ENCODE peak calls at places on chromosomes 6 and 20, in four cellular contexts. One of them, this sample, is unnamed. For H3K4me1, the result is how much of the 10 kb centered on the place peaks cover.

GRCh38 chr6:163284151-163284550 is 130.4 kb upstream of the QKI start:
- DNase-seq in fibroblast of lung: no peak
- DNase-seq in small intestine: no peak
- DNase-seq in IMR-90: no peak
- DNase-seq in this sample: no peak

GRCh38 chr20:46074006-46074405 is 15.8 kb downstream of the NCOA5 start:
- DNase-seq in fibroblast of lung: no peak
- DNase-seq in small intestine: no peak
- DNase-seq in IMR-90: no peak
- DNase-seq in this sample: no peak

GRCh38 chr6:120173250-120173649 is 823.7 kb upstream of the MAN1A1 start:
- DNase-seq in IMR-90: no peak
- DNase-seq in fibroblast of lung: no peak
- DNase-seq in small intestine: no peak
- DNase-seq in this sample: no peak

GRCh38 chr6:33971580-33971979 is 167.8 kb upstream of the MLN start:
- DNase-seq in fibroblast of lung: no peak
- DNase-seq in small intestine: no peak
- DNase-seq in IMR-90: no peak
- DNase-seq in this sample: no peak

GRCh38 chr6:160500639-160501038 is 152.5 kb downstream of the SLC22A3 start:
- DNase-seq in small intestine: no peak
- DNase-seq in fibroblast of lung: no peak
- DNase-seq in IMR-90: no peak
- DNase-seq in this sample: no peak

GRCh38 chr6:154112181-154112809 is 73.3 kb downstream of the OPRM1 start:
- DNase-seq in small intestine: no peak
- DNase-seq in fibroblast of lung: no peak
- DNase-seq in IMR-90: no peak
- DNase-seq in this sample: no peak

GRCh38 chr20:50588034-50588736 is 78.0 kb downstream of the PTPN1 start:
- DNase-seq in IMR-90: peak
- DNase-seq in small intestine: peak
- DNase-seq in fibroblast of lung: peak
- DNase-seq in this sample: no peak

GRCh38 chr6:164063346-164063745 is 648.8 kb downstream of the QKI start:
- DNase-seq in small intestine: no peak
- DNase-seq in IMR-90: no peak
- DNase-seq in fibroblast of lung: no peak
- DNase-seq in this sample: no peak

GRCh38 chr20:63756648-63756991 is 17.0 kb downstream of the SLC2A4RG start:
- DNase-seq in small intestine: peak
- DNase-seq in IMR-90: no peak
- DNase-seq in fibroblast of lung: no peak
- DNase-seq in this sample: no peak

GRCh38 chr20:3729811-3730550 is 2.5 kb upstream of the HSPA12B start:
- DNase-seq in fibroblast of lung: no peak
- DNase-seq in small intestine: no peak
- DNase-seq in IMR-90: no peak
- DNase-seq in this sample: no peak

GRCh38 chr20:34525709-34526416 is 9.6 kb downstream of the DYNLRB1 start:
- DNase-seq in IMR-90: peak
- DNase-seq in small intestine: peak
- DNase-seq in fibroblast of lung: peak
- DNase-seq in this sample: peak

GRCh38 chr6:144652292-144652891 is 367.3 kb downstream of the UTRN start:
- DNase-seq in fibroblast of lung: no peak
- DNase-seq in IMR-90: no peak
- DNase-seq in small intestine: no peak
- DNase-seq in this sample: no peak

GRCh38 chr20:20761302-20761701 is 48.9 kb upstream of the RALGAPA2 start:
- DNase-seq in fibroblast of lung: no peak
- DNase-seq in IMR-90: no peak
- DNase-seq in small intestine: no peak
- DNase-seq in this sample: no peak

GRCh38 chr6:39465539-39465938 is 143.0 kb upstream of the KCNK16 start:
- DNase-seq in fibroblast of lung: no peak
- DNase-seq in small intestine: peak
- DNase-seq in IMR-90: no peak
- DNase-seq in this sample: no peak

GRCh38 chr20:23086056-23086551 is at the start of gene CD93:
- DNase-seq in fibroblast of lung: no peak
- DNase-seq in small intestine: no peak
- DNase-seq in IMR-90: peak
- DNase-seq in this sample: no peak

GRCh38 chr6:164098857-164099534 is 684.5 kb downstream of the QKI start:
- DNase-seq in small intestine: no peak
- DNase-seq in fibroblast of lung: peak
- DNase-seq in IMR-90: no peak
- DNase-seq in this sample: no peak

GRCh38 chr20:43448748-43449535 is 8.8 kb upstream of the SRSF6 start:
- DNase-seq in IMR-90: peak
- DNase-seq in fibroblast of lung: peak
- DNase-seq in small intestine: peak
- DNase-seq in this sample: no peak

GRCh38 chr6:156557269-156557885 is 219.8 kb upstream of the ARID1B start:
- DNase-seq in IMR-90: peak
- DNase-seq in fibroblast of lung: peak
- DNase-seq in small intestine: no peak
- DNase-seq in this sample: no peak

GRCh38 chr20:62947532-62948300 is 4.8 kb upstream of the SLC17A9 start:
- DNase-seq in fibroblast of lung: no peak
- DNase-seq in IMR-90: no peak
- DNase-seq in small intestine: no peak
- DNase-seq in this sample: no peak

GRCh38 chr6:139659196-139659595 is 284.7 kb upstream of the CITED2 start:
- DNase-seq in fibroblast of lung: no peak
- DNase-seq in IMR-90: no peak
- DNase-seq in small intestine: no peak
- DNase-seq in this sample: no peak

GRCh38 chr20:52064936-52065335 is 126.6 kb downstream of the ZFP64 start:
- DNase-seq in fibroblast of lung: no peak
- DNase-seq in IMR-90: no peak
- DNase-seq in small intestine: no peak
- DNase-seq in this sample: no peak

GRCh38 chr6:121817141-121817540 is 381.7 kb downstream of the GJA1 start:
- DNase-seq in IMR-90: peak
- DNase-seq in small intestine: no peak
- DNase-seq in fibroblast of lung: peak
- DNase-seq in this sample: no peak

GRCh38 chr6:33160728-33161323 is 31.4 kb downstream of the COL11A2 start:
- DNase-seq in IMR-90: peak
- DNase-seq in fibroblast of lung: peak
- DNase-seq in small intestine: peak
- DNase-seq in this sample: no peak

GRCh38 chr20:59405226-59405815 is 104.9 kb downstream of the EDN3 start:
- DNase-seq in fibroblast of lung: no peak
- DNase-seq in small intestine: no peak
- DNase-seq in IMR-90: no peak
- DNase-seq in this sample: no peak

GRCh38 chr20:17558154-17558940 is 11.5 kb upstream of the DSTN start:
- DNase-seq in IMR-90: peak
- DNase-seq in small intestine: no peak
- DNase-seq in fibroblast of lung: peak
- DNase-seq in this sample: peak

GRCh38 chr6:64293298-64293697 is 657.7 kb downstream of the PHF3 start:
- DNase-seq in small intestine: no peak
- DNase-seq in IMR-90: peak
- DNase-seq in fibroblast of lung: peak
- DNase-seq in this sample: no peak

GRCh38 chr6:170596426-170596825 is 12.0 kb upstream of the PDCD2 start:
- DNase-seq in small intestine: no peak
- DNase-seq in fibroblast of lung: no peak
- DNase-seq in IMR-90: no peak
- DNase-seq in this sample: no peak

GRCh38 chr20:63309261-63310071 is 16.5 kb downstream of the COL20A1 start:
- DNase-seq in IMR-90: peak
- DNase-seq in fibroblast of lung: peak
- DNase-seq in small intestine: peak
- DNase-seq in this sample: no peak

GRCh38 chr6:45609141-45609638 is 231.5 kb upstream of the SUPT3H start:
- DNase-seq in IMR-90: peak
- DNase-seq in small intestine: no peak
- DNase-seq in fibroblast of lung: peak
- DNase-seq in this sample: no peak

GRCh38 chr20:48709292-48709691 is 118.5 kb downstream of the PREX1 start:
- DNase-seq in fibroblast of lung: no peak
- DNase-seq in IMR-90: no peak
- DNase-seq in small intestine: no peak
- DNase-seq in this sample: no peak

GRCh38 chr6:37426058-37426944 is 6.7 kb upstream of the CMTR1 start:
- DNase-seq in fibroblast of lung: no peak
- DNase-seq in IMR-90: no peak
- DNase-seq in small intestine: no peak
- DNase-seq in this sample: no peak

GRCh38 chr20:17504898-17505663 is 26.1 kb downstream of the BFSP1 start:
- DNase-seq in fibroblast of lung: peak
- DNase-seq in small intestine: peak
- DNase-seq in IMR-90: peak
- DNase-seq in this sample: no peak

GRCh38 chr6:152301021-152301805 is 335.9 kb downstream of the SYNE1 start:
- DNase-seq in small intestine: peak
- DNase-seq in fibroblast of lung: peak
- DNase-seq in IMR-90: peak
- DNase-seq in this sample: no peak

GRCh38 chr20:63951398-63952209 is 4.6 kb downstream of the UCKL1 start:
- DNase-seq in fibroblast of lung: no peak
- DNase-seq in IMR-90: no peak
- DNase-seq in small intestine: peak
- DNase-seq in this sample: no peak

GRCh38 chr20:62027698-62028321 is 37.9 kb downstream of the TAF4 start:
- DNase-seq in IMR-90: no peak
- DNase-seq in small intestine: no peak
- DNase-seq in fibroblast of lung: no peak
- DNase-seq in this sample: no peak

GRCh38 chr20:50510706-50511401 is 671 bp downstream of the PTPN1 start:
- DNase-seq in small intestine: peak
- DNase-seq in IMR-90: no peak
- DNase-seq in fibroblast of lung: no peak
- DNase-seq in this sample: no peak

GRCh38 chr6:43181942-43182860 is at the start of gene CUL9:
- DNase-seq in fibroblast of lung: peak
- DNase-seq in small intestine: peak
- DNase-seq in IMR-90: peak
- DNase-seq in this sample: peak

GRCh38 chr20:24149881-24150307 is 161.3 kb upstream of the GGTLC1 start:
- DNase-seq in IMR-90: no peak
- DNase-seq in fibroblast of lung: no peak
- DNase-seq in small intestine: peak
- DNase-seq in this sample: no peak

GRCh38 chr6:30767944-30768301 is 23.6 kb upstream of the IER3 start:
- DNase-seq in IMR-90: no peak
- DNase-seq in fibroblast of lung: no peak
- DNase-seq in small intestine: no peak
- DNase-seq in this sample: no peak
- H3K27ac ChIP-seq in IMR-90: peak
- H3K27ac ChIP-seq in fibroblast of lung: no peak
- H3K27ac ChIP-seq in small intestine: no peak
- H3K27ac ChIP-seq in this sample: no peak

DNA sequence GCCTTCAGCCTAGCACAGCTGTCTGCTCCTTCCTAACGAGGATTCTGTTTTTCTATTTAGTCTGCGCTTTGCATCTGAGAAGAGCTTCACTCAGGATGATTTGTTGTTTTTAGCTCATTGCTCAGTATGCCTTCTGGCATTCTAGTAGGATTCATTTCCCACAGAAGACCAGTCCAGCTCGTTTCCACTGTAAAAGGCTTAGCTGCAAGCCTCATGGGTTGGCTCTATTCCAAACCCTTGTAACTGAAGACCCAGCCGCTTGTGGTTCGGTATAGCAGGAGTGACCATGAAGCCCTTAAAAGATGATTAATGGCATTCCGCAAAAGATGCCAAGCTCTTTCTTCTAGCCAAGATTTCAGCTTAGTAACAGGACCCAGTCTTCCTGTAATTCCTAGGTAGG is 7.2 kb downstream of the ADGRF1 start:
- DNase-seq in small intestine: no peak
- DNase-seq in IMR-90: peak
- DNase-seq in fibroblast of lung: peak
- DNase-seq in this sample: no peak
- H3K4me3 ChIP-seq in small intestine: no peak
- H3K4me3 ChIP-seq in IMR-90: no peak
- H3K4me3 ChIP-seq in fibroblast of lung: no peak
- H3K4me3 ChIP-seq in this sample: no peak

GRCh38 chr6:7169296-7169721 is 61.5 kb downstream of the RREB1 start:
- DNase-seq in fibroblast of lung: peak
- DNase-seq in IMR-90: no peak
- DNase-seq in small intestine: peak
- DNase-seq in this sample: no peak
- H3K4me1 ChIP-seq in fibroblast of lung: under half
- H3K4me1 ChIP-seq in IMR-90: under half
- H3K4me1 ChIP-seq in small intestine: under half
- H3K4me1 ChIP-seq in this sample: half or more

GRCh38 chr20:8435251-8436035 is 303.4 kb downstream of the PLCB1 start:
- DNase-seq in fibroblast of lung: no peak
- DNase-seq in small intestine: no peak
- DNase-seq in IMR-90: no peak
- DNase-seq in this sample: no peak
- H3K27ac ChIP-seq in fibroblast of lung: no peak
- H3K27ac ChIP-seq in small intestine: no peak
- H3K27ac ChIP-seq in IMR-90: no peak
- H3K27ac ChIP-seq in this sample: no peak

GRCh38 chr6:25012657-25013056 is 76.9 kb upstream of the RIPOR2 start:
- DNase-seq in small intestine: no peak
- DNase-seq in IMR-90: peak
- DNase-seq in fibroblast of lung: peak
- DNase-seq in this sample: no peak
- H3K4me3 ChIP-seq in small intestine: no peak
- H3K4me3 ChIP-seq in IMR-90: no peak
- H3K4me3 ChIP-seq in fibroblast of lung: no peak
- H3K4me3 ChIP-seq in this sample: no peak

This sample was measured in thoracic aorta.